ENCODE peak calls at places on chromosomes 5 and 9, in five cellular contexts. C is fibroblast of the conjunctiva, B is fibroblast of lung, E is Peyer's patch, U is stromal cell of bone marrow. K is an unnamed sample.

GRCh38 chr5:157108961-157109360 is at the start of gene HAVCR2:
- DNase-seq in C (no peak), B (no peak), E (peak; percentile 75), U (no peak), K (no peak)

GRCh38 chr5:76371955-76372319 is 31.1 kb upstream of the IQGAP2 start:
- DNase-seq in C (no peak), B (no peak), E (no peak), U (no peak), K (no peak)

GRCh38 chr9:95725045-95725444 is 150.4 kb upstream of the ERCC6L2 start:
- DNase-seq in C (no peak), B (no peak), E (no peak), U (no peak), K (no peak)

GRCh38 chr5:158635565-158635964 is 464.2 kb downstream of the EBF1 start:
- DNase-seq in C (no peak), B (no peak), E (no peak), U (no peak), K (no peak)

GRCh38 chr5:167582263-167582662 is 709.2 kb upstream of the WWC1 start:
- DNase-seq in C (no peak), B (peak; percentile 40), E (no peak), U (no peak), K (no peak)

GRCh38 chr5:77993799-77994318 is 217.7 kb upstream of the TBCA start:
- DNase-seq in C (no peak), B (no peak), E (no peak), U (no peak), K (no peak)

GRCh38 chr9:83538172-83538889 is at the start of gene FRMD3:
- DNase-seq in C (peak; percentile 17), B (peak; percentile 29), E (no peak), U (no peak), K (no peak)

GRCh38 chr9:94861589-94862241 is 135.2 kb downstream of the AOPEP start:
- DNase-seq in C (no peak), B (peak; percentile 68), E (no peak), U (peak; percentile 85), K (peak; percentile 41)

GRCh38 chr9:135726138-135726853 is 24.3 kb downstream of the KCNT1 start:
- DNase-seq in C (no peak), B (no peak), E (no peak), U (no peak), K (no peak)

GRCh38 chr9:123724211-123724831 is 205.6 kb downstream of the DENND1A start:
- DNase-seq in C (peak; percentile 35), B (peak; percentile 67), E (no peak), U (peak; percentile 32), K (no peak)

GRCh38 chr9:113349434-113350337 is at the start of gene BSPRY:
- DNase-seq in C (no peak), B (no peak), E (peak; percentile 29), U (no peak), K (no peak)

GRCh38 chr5:6568909-6569308 is 63.9 kb downstream of the NSUN2 start:
- DNase-seq in C (no peak), B (no peak), E (no peak), U (no peak), K (no peak)

GRCh38 chr9:4921449-4921848 is 63.6 kb upstream of the JAK2 start:
- DNase-seq in C (no peak), B (no peak), E (no peak), U (no peak), K (no peak)

GRCh38 chr9:105415344-105415980 is 32.4 kb upstream of the FSD1L start:
- DNase-seq in C (peak; percentile 22), B (peak; percentile 59), E (peak; percentile 65), U (no peak), K (no peak)

GRCh38 chr5:135505973-135506372 is 29.8 kb downstream of the NEUROG1 start:
- DNase-seq in C (peak; percentile 6), B (peak; percentile 7), E (no peak), U (peak; percentile 46), K (no peak)

GRCh38 chr9:114827658-114828360 is 22.0 kb upstream of the TNFSF15 start:
- DNase-seq in C (no peak), B (no peak), E (no peak), U (no peak), K (no peak)

GRCh38 chr5:142627371-142628217 is 58.3 kb downstream of the FGF1 start:
- DNase-seq in C (no peak), B (no peak), E (no peak), U (no peak), K (no peak)

GRCh38 chr5:149732500-149733128 is 2.5 kb downstream of the PPARGC1B start:
- DNase-seq in C (no peak), B (no peak), E (no peak), U (no peak), K (no peak)

GRCh38 chr5:148514344-148514743 is 130.6 kb downstream of the FBXO38 start:
- DNase-seq in C (no peak), B (no peak), E (no peak), U (no peak), K (no peak)

GRCh38 chr5:74326571-74327338 is 313.8 kb downstream of the ENC1 start:
- DNase-seq in C (peak; percentile 43), B (peak; percentile 84), E (no peak), U (peak; percentile 23), K (peak; percentile 85)

GRCh38 chr5:61755726-61756125 is 423.7 kb downstream of the ZSWIM6 start:
- DNase-seq in C (no peak), B (no peak), E (no peak), U (no peak), K (no peak)

GRCh38 chr5:37272564-37272963 is 23.4 kb upstream of the CPLANE1 start:
- DNase-seq in C (no peak), B (no peak), E (no peak), U (no peak), K (no peak)

GRCh38 chr9:74556685-74557084 is 59.5 kb downstream of the RORB start:
- DNase-seq in C (no peak), B (no peak), E (no peak), U (no peak), K (no peak)

GRCh38 chr9:125646222-125647100 is 60.5 kb downstream of the MAPKAP1 start:
- DNase-seq in C (no peak), B (no peak), E (no peak), U (no peak), K (no peak)

GRCh38 chr9:133529457-133529856 is 4.7 kb upstream of the MYMK start:
- DNase-seq in C (no peak), B (no peak), E (no peak), U (no peak), K (no peak)

K was measured in AG04450.